ENCODE peak calls at places on chromosomes 5 and 9, in five cellular contexts. D is spleen; K is psoas muscle; M is thoracic aorta; S is CD8-positive, alpha-beta T cell. I is an unnamed sample.

GRCh38 chr5:166595274-166595951 is 1696.0 kb upstream of the WWC1 start:
- DNase-seq in D (no peak), K (no peak), M (no peak), S (no peak), I (no peak)

GRCh38 chr5:176810687-176811501 is 535 bp downstream of the UNC5A start:
- DNase-seq in D (no peak), K (no peak), M (no peak), S (no peak), I (no peak)

GRCh38 chr9:110093871-110094270 is 114.1 kb downstream of the C9orf152 start:
- DNase-seq in D (no peak), K (no peak), M (no peak), S (no peak), I (no peak)

GRCh38 chr9:7336356-7337075 is 463.1 kb downstream of the DMAC1 start:
- DNase-seq in D (no peak), K (no peak), M (no peak), S (no peak), I (no peak)

GRCh38 chr5:137833463-137833862 is 34.2 kb upstream of the MYOT start:
- DNase-seq in D (no peak), K (no peak), M (no peak), S (no peak), I (no peak)

GRCh38 chr5:143113461-143113860 is 290.0 kb downstream of the NR3C1 start:
- DNase-seq in D (no peak), K (no peak), M (no peak), S (no peak), I (no peak)

GRCh38 chr5:40599676-40600075 is 80.0 kb upstream of the PTGER4 start:
- DNase-seq in D (no peak), K (no peak), M (no peak), S (no peak), I (no peak)

GRCh38 chr5:148075529-148075928 is 11.7 kb downstream of the SPINK5 start:
- DNase-seq in D (no peak), K (no peak), M (no peak), S (no peak), I (no peak)

GRCh38 chr9:95055851-95056551 is 261.5 kb downstream of the FANCC start:
- DNase-seq in D (no peak), K (peak; percentile 42), M (no peak), S (no peak), I (no peak)

GRCh38 chr5:82512025-82512424 is 233.9 kb upstream of the RPS23 start:
- DNase-seq in D (no peak), K (no peak), M (no peak), S (no peak), I (no peak)

GRCh38 chr9:82299870-82300269 is 311.3 kb downstream of the SPATA31D1 start:
- DNase-seq in D (no peak), K (no peak), M (no peak), S (no peak), I (no peak)

GRCh38 chr5:60208681-60209080 is 315.2 kb upstream of the PDE4D start:
- DNase-seq in D (no peak), K (no peak), M (no peak), S (no peak), I (no peak)

GRCh38 chr5:176761755-176762154 is 48.6 kb upstream of the UNC5A start:
- DNase-seq in D (no peak), K (no peak), M (no peak), S (no peak), I (no peak)

GRCh38 chr5:140796718-140797095 is 2.1 kb downstream of the PCDHA2 start:
- DNase-seq in D (no peak), K (no peak), M (no peak), S (no peak), I (no peak)

GRCh38 chr5:177494356-177495195 is 2.8 kb downstream of the PDLIM7 start:
- DNase-seq in D (peak; percentile 90), K (peak; percentile 69), M (peak; percentile 83), S (no peak), I (peak; percentile 88)

GRCh38 chr5:137699291-137700281 is 36.3 kb downstream of the KLHL3 start:
- DNase-seq in D (no peak), K (no peak), M (no peak), S (no peak), I (no peak)

GRCh38 chr5:138890686-138891085 is 15.6 kb upstream of the LRRTM2 start:
- DNase-seq in D (no peak), K (no peak), M (no peak), S (no peak), I (no peak)

GRCh38 chr5:133287500-133287899 is 235.7 kb downstream of the HSPA4 start:
- DNase-seq in D (no peak), K (peak; percentile 62), M (no peak), S (peak; percentile 29), I (no peak)

GRCh38 chr5:10366310-10367297 is 13.1 kb downstream of the MARCHF6 start:
- DNase-seq in D (no peak), K (no peak), M (no peak), S (no peak), I (no peak)

GRCh38 chr9:134693641-134694367 is 52.2 kb downstream of the COL5A1 start:
- DNase-seq in D (peak; percentile 62), K (peak; percentile 10), M (no peak), S (no peak), I (peak; percentile 73)

GRCh38 chr5:54756796-54757402 is 228.5 kb downstream of the ESM1 start:
- DNase-seq in D (no peak), K (no peak), M (no peak), S (no peak), I (no peak)

GRCh38 chr5:61322738-61323429 is 9.2 kb upstream of the ZSWIM6 start:
- DNase-seq in D (no peak), K (no peak), M (no peak), S (no peak), I (peak; percentile 68)

GRCh38 chr9:104817437-104817836 is 53.5 kb downstream of the NIPSNAP3B start:
- DNase-seq in D (no peak), K (no peak), M (no peak), S (no peak), I (no peak)

GRCh38 chr5:157069949-157070348 is 11.0 kb upstream of the HAVCR1 start:
- DNase-seq in D (no peak), K (no peak), M (no peak), S (no peak), I (no peak)

GRCh38 chr5:150113047-150113744 is 26.8 kb upstream of the CSF1R start:
- DNase-seq in D (peak; percentile 72), K (no peak), M (no peak), S (no peak), I (no peak)

GRCh38 chr5:128629162-128629561 is 91.1 kb upstream of the FBN2 start:
- DNase-seq in D (no peak), K (no peak), M (no peak), S (no peak), I (no peak)

GRCh38 chr5:109413463-109413862 is 3.7 kb upstream of the PJA2 start:
- DNase-seq in D (no peak), K (no peak), M (no peak), S (no peak), I (no peak)

GRCh38 chr5:5278201-5278814 is 138.2 kb downstream of the ADAMTS16 start:
- DNase-seq in D (no peak), K (no peak), M (no peak), S (no peak), I (no peak)

GRCh38 chr5:89988998-89989690 is 420.4 kb downstream of the CETN3 start:
- DNase-seq in D (no peak), K (no peak), M (peak; percentile 4), S (no peak), I (no peak)

GRCh38 chr5:120677481-120677880 is 213.4 kb downstream of the PRR16 start:
- DNase-seq in D (no peak), K (no peak), M (no peak), S (no peak), I (no peak)

GRCh38 chr5:132283423-132284043 is 10.7 kb upstream of the SLC22A4 start:
- DNase-seq in D (peak; percentile 49), K (no peak), M (no peak), S (no peak), I (no peak)

GRCh38 chr5:23242891-23243290 is 264.5 kb upstream of the PRDM9 start:
- DNase-seq in D (no peak), K (no peak), M (no peak), S (no peak), I (no peak)

GRCh38 chr5:122661496-122662180 is 113.2 kb upstream of the SNX2 start:
- DNase-seq in D (no peak), K (no peak), M (no peak), S (no peak), I (no peak)

DNA sequence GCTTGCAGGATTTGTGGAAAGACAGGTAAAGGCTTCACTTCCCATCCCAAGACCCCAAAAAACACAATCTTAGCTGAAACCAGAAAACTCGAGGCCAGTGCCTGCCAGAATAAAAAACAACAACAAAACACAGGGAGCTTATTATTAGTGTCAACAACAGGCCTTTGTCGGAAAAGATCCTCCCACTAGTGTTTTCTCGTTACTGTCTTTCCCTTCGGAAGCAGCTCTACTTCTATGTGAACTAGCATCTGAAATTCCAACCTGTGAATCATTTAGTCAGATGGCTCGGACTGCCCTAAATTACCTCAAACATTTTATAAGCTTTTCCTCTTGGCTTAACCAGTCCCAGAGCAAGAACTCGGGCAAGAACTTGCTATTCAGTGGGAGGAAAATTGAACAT is 122.2 kb upstream of the GNA14 start:
- DNase-seq in D (no peak), K (no peak), M (no peak), S (no peak), I (no peak)
- H3K4me3 ChIP-seq in D (no peak overlapping the region), K (no peak overlapping the region), M (no peak overlapping the region), S (no peak overlapping the region), I (no peak overlapping the region)

GRCh38 chr9:33260372-33260771 is 4.1 kb downstream of the BAG1 start:
- DNase-seq in D (no peak), K (no peak), M (no peak), S (no peak), I (no peak)
- H3K36me3 ChIP-seq in D (peaks cover 49% of the 10 kb centered on the region), K (peaks cover 21% of the 10 kb centered on the region), M (peaks cover 44% of the 10 kb centered on the region), S (peaks cover 30% of the 10 kb centered on the region), I (peaks cover 74% of the 10 kb centered on the region)

DNA sequence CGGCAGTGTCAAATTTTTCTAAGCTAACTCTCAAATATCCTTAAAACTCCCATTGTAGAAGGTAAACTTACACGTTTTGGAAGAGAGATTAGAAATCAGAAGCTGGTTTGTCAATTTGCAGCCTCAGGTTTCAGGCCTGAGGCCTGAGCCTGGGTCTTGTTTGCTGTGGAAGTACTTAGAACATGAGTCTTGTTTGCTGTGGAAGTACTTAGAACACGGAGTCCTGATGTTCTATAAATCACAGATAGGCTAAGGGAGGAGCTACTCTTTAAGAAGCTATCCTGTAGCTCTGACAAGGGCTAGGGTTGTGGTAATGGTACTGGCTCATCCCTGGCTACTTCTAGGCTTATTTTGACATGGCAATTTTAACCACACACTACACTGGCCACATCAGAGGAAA is 97.8 kb downstream of the FBXW11 start:
- DNase-seq in D (no peak), K (no peak), M (no peak), S (no peak), I (no peak)
- H3K27ac ChIP-seq in D (no peak overlapping the region), K (no peak overlapping the region), M (no peak overlapping the region), S (no peak overlapping the region), I (no peak overlapping the region)

DNA sequence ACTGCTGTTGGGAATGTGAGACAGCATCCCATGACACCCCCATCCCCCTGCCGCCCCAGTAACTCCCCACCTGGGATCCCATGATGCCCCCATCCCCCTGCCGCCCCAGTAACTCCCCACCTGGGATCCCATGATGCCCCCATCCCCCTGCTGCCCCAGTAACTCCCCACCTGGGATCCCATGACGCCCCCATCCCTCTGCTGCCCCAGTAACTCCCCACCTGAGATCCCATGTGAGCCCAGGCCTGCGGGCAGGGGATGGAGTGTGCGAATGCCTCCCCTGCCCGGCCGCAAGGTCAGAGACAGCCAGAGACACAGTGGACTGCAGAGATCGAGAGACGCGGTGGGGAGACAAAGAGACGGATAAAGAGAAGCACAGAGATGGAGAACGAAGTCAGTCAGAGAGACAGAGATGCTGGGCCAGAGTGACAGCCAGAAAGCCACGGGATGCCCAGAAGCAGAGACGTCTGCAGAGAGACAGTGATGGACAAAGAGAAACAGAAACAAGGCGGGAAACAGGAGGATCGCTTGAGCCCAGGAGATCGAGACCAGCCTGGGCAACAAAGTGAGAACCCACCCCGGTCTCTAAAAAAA is 1.0 kb downstream of the SH2D3C start:
- DNase-seq in D (peak; percentile 83), K (no peak), M (no peak), S (no peak), I (no peak)
- H3K4me3 ChIP-seq in D (peak overlapping the region; percentile 61), K (peak overlapping the region; percentile 38), M (peak overlapping the region; percentile 45), S (peak overlapping the region; percentile 87), I (peak overlapping the region; percentile 49)